ENCODE peak calls at places on chromosome 7, in seven cellular contexts. P is GM23338, W is fibroblast of lung, Z is HCT116, V is H9, I is GM12878, E is OCI-LY7. F is an unnamed sample. For H3K4me1, the result is how much of the 10 kb centered on the place peaks cover.

GRCh38 chr7:105198223-105198622 is 184.2 kb downstream of the KMT2E start:
- DNase-seq in V (no peak), I (no peak), E (no peak), P (no peak), Z (no peak), W (peak), F (no peak)

GRCh38 chr7:152489044-152489443 is 53.2 kb upstream of the KMT2C start:
- DNase-seq in I (no peak), W (no peak), V (no peak), P (no peak), E (no peak), Z (no peak), F (no peak)

GRCh38 chr7:79142706-79143105 is 310.8 kb downstream of the MAGI2 start:
- DNase-seq in V (no peak), E (no peak), P (no peak), I (no peak), W (no peak), Z (no peak), F (no peak)

GRCh38 chr7:114530074-114530611 is 115.5 kb downstream of the FOXP2 start:
- DNase-seq in W (peak), I (no peak), Z (no peak), E (no peak), P (no peak), V (no peak), F (no peak)

GRCh38 chr7:157523371-157523765 is 186.6 kb downstream of the DNAJB6 start:
- DNase-seq in I (no peak), E (no peak), P (no peak), V (no peak), Z (no peak), W (no peak), F (no peak)

GRCh38 chr7:94562525-94562924 is 52.9 kb downstream of the CASD1 start:
- DNase-seq in Z (no peak), P (no peak), E (no peak), V (no peak), W (no peak), I (no peak), F (no peak)

GRCh38 chr7:143046334-143046935 is 5.7 kb upstream of the OR6V1 start:
- DNase-seq in Z (no peak), I (no peak), W (no peak), E (no peak), P (no peak), V (no peak), F (no peak)

GRCh38 chr7:69860486-69860885 is 262.2 kb downstream of the AUTS2 start:
- DNase-seq in W (no peak), Z (no peak), V (no peak), I (no peak), P (no peak), E (no peak), F (no peak)

GRCh38 chr7:122299624-122299934 is 5.0 kb downstream of the FEZF1 start:
- DNase-seq in W (no peak), I (no peak), E (no peak), V (no peak), Z (no peak), P (peak), F (no peak)

GRCh38 chr7:84249651-84250050 is 55.1 kb upstream of the SEMA3A start:
- DNase-seq in W (no peak), E (no peak), P (no peak), Z (no peak), V (no peak), I (no peak), F (no peak)

GRCh38 chr7:39458346-39458745 is 107.9 kb upstream of the YAE1 start:
- DNase-seq in W (no peak), I (no peak), Z (no peak), E (no peak), P (no peak), V (no peak), F (no peak)

GRCh38 chr7:130071701-130072622 is 1.6 kb downstream of the KLHDC10 start:
- DNase-seq in Z (peak), V (peak), P (peak), W (peak), I (peak), E (peak), F (peak)

GRCh38 chr7:28904539-28905143 is 53.5 kb downstream of the TRIL start:
- DNase-seq in W (peak), V (no peak), I (no peak), Z (no peak), P (no peak), E (no peak), F (no peak)

GRCh38 chr7:131110294-131111080 is 217.2 kb upstream of the MKLN1 start:
- DNase-seq in I (no peak), W (peak), E (no peak), Z (no peak), V (peak), P (peak), F (peak)

GRCh38 chr7:11182736-11183135 is 209.1 kb downstream of the PHF14 start:
- DNase-seq in P (no peak), E (no peak), I (no peak), Z (no peak), W (no peak), V (no peak), F (no peak)

GRCh38 chr7:155814569-155815276 is 2.5 kb upstream of the SHH start:
- DNase-seq in E (no peak), I (no peak), V (no peak), Z (no peak), W (no peak), P (no peak), F (no peak)

GRCh38 chr7:3691478-3692151 is 390.6 kb downstream of the SDK1 start:
- DNase-seq in Z (no peak), W (no peak), V (no peak), P (peak), E (no peak), I (no peak), F (peak)

GRCh38 chr7:136941815-136942214 is 73.4 kb downstream of the CHRM2 start:
- DNase-seq in Z (no peak), I (no peak), V (no peak), P (no peak), E (no peak), W (no peak), F (no peak)

GRCh38 chr7:55569797-55570196 is 2.5 kb downstream of the VOPP1 start:
- DNase-seq in I (no peak), E (peak), P (no peak), Z (no peak), W (no peak), V (peak), F (no peak)

GRCh38 chr7:121187676-121188075 is 141.1 kb upstream of the WNT16 start:
- DNase-seq in I (no peak), Z (no peak), E (no peak), W (peak), P (no peak), V (no peak), F (no peak)

GRCh38 chr7:158672975-158673374 is 31.6 kb downstream of the NCAPG2 start:
- DNase-seq in E (no peak), W (peak), V (no peak), P (no peak), I (no peak), Z (no peak), F (no peak)

GRCh38 chr7:151735854-151736402 is 141.0 kb downstream of the PRKAG2 start:
- DNase-seq in V (no peak), E (no peak), Z (no peak), W (no peak), P (peak), I (no peak), F (no peak)

GRCh38 chr7:99422625-99423024 is 13.9 kb downstream of the BUD31 start:
- DNase-seq in I (no peak), P (no peak), W (no peak), V (no peak), Z (no peak), E (no peak), F (no peak)

GRCh38 chr7:13414181-13414580 is 575.3 kb downstream of the ETV1 start:
- DNase-seq in I (no peak), E (no peak), W (no peak), Z (no peak), V (no peak), P (no peak), F (no peak)

GRCh38 chr7:95690367-95690947 is 81.9 kb upstream of the DYNC1I1 start:
- DNase-seq in W (peak), Z (peak), E (peak), P (peak), V (no peak), I (peak), F (peak)

GRCh38 chr7:43465581-43466554 is 117.0 kb upstream of the STK17A start:
- DNase-seq in Z (no peak), P (no peak), V (no peak), I (no peak), W (peak), E (no peak), F (no peak)

GRCh38 chr7:28919510-28919909 is 38.6 kb downstream of the TRIL start:
- DNase-seq in V (no peak), I (no peak), P (no peak), Z (no peak), E (no peak), W (peak), F (no peak)

GRCh38 chr7:333399-333776 is 43.4 kb downstream of the FOXL3 start:
- DNase-seq in V (no peak), I (no peak), E (no peak), Z (no peak), W (no peak), P (no peak), F (peak)

GRCh38 chr7:81990395-81990794 is 220.5 kb upstream of the HGF start:
- DNase-seq in V (no peak), E (no peak), Z (peak), P (no peak), I (no peak), W (peak), F (no peak)

GRCh38 chr7:17937506-17938115 is 2.7 kb downstream of the SNX13 start:
- DNase-seq in Z (no peak), V (no peak), I (no peak), P (no peak), E (no peak), W (no peak), F (no peak)
- H3K4me1 ChIP-seq in Z (under half), V (under half), I (under half), P (under half), E (under half), W (under half), F (under half)

GRCh38 chr7:25995216-25995615 is 156.8 kb upstream of the NFE2L3 start:
- DNase-seq in P (no peak), I (no peak), V (no peak), W (no peak), E (no peak), Z (no peak), F (no peak)

GRCh38 chr7:25995893-25996529 is 156.0 kb upstream of the NFE2L3 start:
- DNase-seq in P (peak), E (no peak), W (no peak), Z (peak), I (no peak), V (no peak), F (no peak)

GRCh38 chr7:26001662-26002244 is 150.2 kb upstream of the NFE2L3 start:
- DNase-seq in Z (no peak), W (no peak), I (no peak), V (no peak), E (no peak), P (no peak), F (no peak)

GRCh38 chr7:25994433-25994988 is 157.5 kb upstream of the NFE2L3 start:
- DNase-seq in Z (no peak), E (no peak), W (no peak), V (no peak), P (no peak), I (no peak), F (no peak)

DNA sequence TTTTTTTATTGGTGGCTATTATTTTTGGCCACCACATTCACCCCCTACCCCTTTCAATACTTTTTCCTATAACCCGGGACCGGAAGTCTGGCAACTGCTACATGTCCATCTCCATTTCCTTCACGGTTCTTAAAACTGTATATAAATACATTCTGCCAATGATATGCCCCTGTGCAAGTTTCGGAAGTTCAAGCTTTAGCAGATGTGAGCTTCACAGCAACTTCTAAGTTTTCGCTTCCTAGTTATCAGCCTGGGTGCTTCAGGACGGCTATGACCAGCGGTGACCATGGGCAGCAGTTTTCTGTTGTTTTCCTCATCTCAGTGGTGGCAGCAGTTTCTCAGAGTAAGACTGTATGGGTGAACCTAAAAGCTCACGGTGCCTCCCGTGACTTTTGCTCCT is 153.5 kb upstream of the NFE2L3 start:
- DNase-seq in I (no peak), W (no peak), E (no peak), Z (no peak), P (no peak), V (no peak), F (no peak)
- H2AFZ ChIP-seq in I (no peak), W (no peak), E (no peak), Z (no peak), P (no peak), V (no peak), F (no peak)

GRCh38 chr7:30851651-30852359 is 59.8 kb upstream of the AQP1 start:
- DNase-seq in Z (no peak), P (peak), V (no peak), W (peak), E (no peak), I (no peak), F (no peak)

GRCh38 chr7:30852360-30852709 is 59.3 kb upstream of the AQP1 start:
- DNase-seq in E (no peak), V (no peak), I (no peak), P (no peak), W (no peak), Z (no peak), F (no peak)

GRCh38 chr7:30850426-30850825 is 61.2 kb upstream of the AQP1 start:
- DNase-seq in E (no peak), V (no peak), P (no peak), W (no peak), Z (no peak), I (no peak), F (no peak)

GRCh38 chr7:30848121-30848855 is 63.4 kb upstream of the AQP1 start:
- DNase-seq in E (peak), I (no peak), V (no peak), Z (no peak), P (no peak), W (no peak), F (no peak)

GRCh38 chr7:30849565-30849964 is 62.1 kb upstream of the AQP1 start:
- DNase-seq in Z (no peak), P (no peak), E (no peak), W (no peak), I (no peak), V (no peak), F (no peak)
- H3K4me1 ChIP-seq in Z (under half), P (under half), E (under half), W (under half), I (under half), V (under half), F (under half)

DNA sequence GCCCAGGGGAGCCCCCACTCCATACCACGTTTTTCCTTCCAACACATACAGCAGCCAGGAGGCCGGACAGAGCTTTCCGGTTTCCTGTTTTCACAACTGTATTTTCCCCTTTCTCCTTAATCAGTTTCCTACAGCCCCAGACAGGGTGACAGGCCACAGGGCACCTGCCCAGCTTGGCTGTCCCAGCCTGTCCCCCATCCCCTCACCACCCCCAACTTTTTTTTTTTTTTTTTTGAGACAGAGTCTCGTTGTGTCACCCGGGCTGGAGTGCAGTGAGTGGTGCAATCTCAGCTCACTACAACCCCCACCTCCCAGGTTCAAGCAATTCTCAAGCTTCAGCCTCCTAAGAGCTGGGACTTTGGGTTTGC is 10.3 kb upstream of the HSPB1 start:
- DNase-seq in Z (no peak), W (peak), P (no peak), I (no peak), E (no peak), V (no peak), F (no peak)
- H2AFZ ChIP-seq in Z (no peak), W (peak), P (peak), I (peak), E (peak), V (no peak), F (peak)

F was measured in neuronal stem cell.